ENCODE peak calls at places on chromosomes 16 and 17, in four cellular contexts. One of them, this sample, is unnamed.

GRCh38 chr17:1351275-1351674 is 48.7 kb downstream of the YWHAE start:
- DNase-seq in activated CD4-positive, CD25-positive, alpha-beta regulatory T cell: no peak
- DNase-seq in epithelial cell of esophagus: no peak
- DNase-seq in GM23338: no peak
- DNase-seq in this sample: no peak

GRCh38 chr17:4161560-4162221 is 18.7 kb downstream of the CYB5D2 start:
- DNase-seq in activated CD4-positive, CD25-positive, alpha-beta regulatory T cell: no peak
- DNase-seq in epithelial cell of esophagus: no peak
- DNase-seq in GM23338: peak; percentile 19
- DNase-seq in this sample: no peak

GRCh38 chr16:5615868-5616642 is 518.5 kb upstream of the EEF2KMT start:
- DNase-seq in activated CD4-positive, CD25-positive, alpha-beta regulatory T cell: no peak
- DNase-seq in epithelial cell of esophagus: no peak
- DNase-seq in GM23338: peak; percentile 88
- DNase-seq in this sample: peak; percentile 65

GRCh38 chr16:49567940-49568339 is 194.3 kb downstream of the C16orf78 start:
- DNase-seq in activated CD4-positive, CD25-positive, alpha-beta regulatory T cell: no peak
- DNase-seq in epithelial cell of esophagus: no peak
- DNase-seq in GM23338: no peak
- DNase-seq in this sample: no peak

GRCh38 chr16:3530371-3530914 is 29.6 kb downstream of the CLUAP1 start:
- DNase-seq in activated CD4-positive, CD25-positive, alpha-beta regulatory T cell: no peak
- DNase-seq in epithelial cell of esophagus: peak; percentile 73
- DNase-seq in GM23338: no peak
- DNase-seq in this sample: peak; percentile 57

GRCh38 chr16:27321013-27321960 is 7.5 kb downstream of the IL4R start:
- DNase-seq in activated CD4-positive, CD25-positive, alpha-beta regulatory T cell: no peak
- DNase-seq in epithelial cell of esophagus: peak; percentile 84
- DNase-seq in GM23338: no peak
- DNase-seq in this sample: peak; percentile 68

GRCh38 chr16:74775255-74775654 is 635 bp upstream of the FA2H start:
- DNase-seq in activated CD4-positive, CD25-positive, alpha-beta regulatory T cell: no peak
- DNase-seq in epithelial cell of esophagus: no peak
- DNase-seq in GM23338: no peak
- DNase-seq in this sample: no peak

GRCh38 chr16:9480503-9480902 is 389.1 kb downstream of the HAPSTR1 start:
- DNase-seq in activated CD4-positive, CD25-positive, alpha-beta regulatory T cell: no peak
- DNase-seq in epithelial cell of esophagus: no peak
- DNase-seq in GM23338: no peak
- DNase-seq in this sample: no peak

GRCh38 chr17:1703063-1703462 is 7.1 kb downstream of the TLCD2 start:
- DNase-seq in activated CD4-positive, CD25-positive, alpha-beta regulatory T cell: no peak
- DNase-seq in epithelial cell of esophagus: no peak
- DNase-seq in GM23338: no peak
- DNase-seq in this sample: peak; percentile 60

GRCh38 chr16:81480856-81481821 is 36.5 kb downstream of the CMIP start:
- DNase-seq in activated CD4-positive, CD25-positive, alpha-beta regulatory T cell: no peak
- DNase-seq in epithelial cell of esophagus: no peak
- DNase-seq in GM23338: no peak
- DNase-seq in this sample: peak; percentile 66

GRCh38 chr17:45019177-45019711 is 32.2 kb downstream of the DCAKD start:
- DNase-seq in activated CD4-positive, CD25-positive, alpha-beta regulatory T cell: peak; percentile 12
- DNase-seq in epithelial cell of esophagus: peak; percentile 55
- DNase-seq in GM23338: peak; percentile 52
- DNase-seq in this sample: peak; percentile 38

GRCh38 chr17:82933911-82934310 is 94.1 kb upstream of the ZNF750 start:
- DNase-seq in activated CD4-positive, CD25-positive, alpha-beta regulatory T cell: no peak
- DNase-seq in epithelial cell of esophagus: no peak
- DNase-seq in GM23338: peak; percentile 30
- DNase-seq in this sample: no peak

This sample was measured in kidney tubule cell.